ENCODE peak calls at places on chromosomes 1 and 21, in eight cellular contexts. U is transverse colon, Z is body of pancreas, N is tibial nerve, H is A549, R is endothelial cell of umbilical vein, E is sigmoid colon, Q is lower leg skin. G is an unnamed sample.

GRCh38 chr1:155134322-155134721 is 1.3 kb upstream of the SLC50A1 start:
- DNase-seq in U (no peak), Z (no peak), N (no peak), H (no peak), R (peak), E (no peak), Q (no peak), G (no peak)

GRCh38 chr1:51019811-51020210 is 49.8 kb downstream of the CDKN2C start:
- DNase-seq in U (no peak), Z (no peak), N (no peak), H (no peak), R (no peak), E (no peak), Q (no peak), G (no peak)

GRCh38 chr1:223885614-223886013 is 39.9 kb upstream of the TP53BP2 start:
- DNase-seq in U (no peak), Z (no peak), N (no peak), H (no peak), R (no peak), E (no peak), Q (no peak), G (no peak)

GRCh38 chr1:15004396-15004795 is 149.2 kb upstream of the TMEM51 start:
- DNase-seq in U (no peak), Z (no peak), N (no peak), H (no peak), R (no peak), E (no peak), Q (no peak), G (no peak)

GRCh38 chr1:236512019-236512418 is 11.8 kb upstream of the LGALS8 start:
- DNase-seq in U (no peak), Z (no peak), N (no peak), H (no peak), R (no peak), E (no peak), Q (no peak), G (no peak)

GRCh38 chr1:110478241-110478640 is 27.3 kb downstream of the PROK1 start:
- DNase-seq in U (no peak), Z (no peak), N (no peak), H (no peak), R (no peak), E (no peak), Q (no peak), G (no peak)

GRCh38 chr21:45856940-45857339 is 124.6 kb upstream of the COL6A1 start:
- DNase-seq in U (no peak), Z (no peak), N (no peak), H (no peak), R (no peak), E (no peak), Q (no peak), G (no peak)

GRCh38 chr1:93442276-93442675 is 5.6 kb upstream of the FNBP1L start:
- DNase-seq in U (peak), Z (peak), N (no peak), H (no peak), R (no peak), E (no peak), Q (no peak), G (no peak)

GRCh38 chr1:81340258-81340657 is 460.5 kb upstream of the ADGRL2 start:
- DNase-seq in U (no peak), Z (no peak), N (peak), H (no peak), R (peak), E (no peak), Q (peak), G (no peak)

GRCh38 chr1:61618193-61618592 is 106.7 kb downstream of the TM2D1 start:
- DNase-seq in U (no peak), Z (no peak), N (no peak), H (no peak), R (no peak), E (no peak), Q (no peak), G (no peak)

GRCh38 chr1:207654320-207654719 is 9.4 kb downstream of the CR1L start:
- DNase-seq in U (no peak), Z (no peak), N (no peak), H (no peak), R (peak), E (no peak), Q (no peak), G (no peak)

GRCh38 chr21:42827588-42827987 is 51.8 kb downstream of the WDR4 start:
- DNase-seq in U (no peak), Z (no peak), N (no peak), H (no peak), R (no peak), E (no peak), Q (no peak), G (no peak)

GRCh38 chr1:201719812-201720521 is 109.0 kb upstream of the IPO9 start:
- DNase-seq in U (peak), Z (no peak), N (peak), H (no peak), R (peak), E (peak), Q (peak), G (peak)

GRCh38 chr1:8018492-8019228 is 7.4 kb downstream of the ERRFI1 start:
- DNase-seq in U (no peak), Z (no peak), N (no peak), H (no peak), R (no peak), E (no peak), Q (no peak), G (no peak)

GRCh38 chr1:230066466-230067404 is at the start of gene GALNT2:
- DNase-seq in U (peak), Z (peak), N (peak), H (peak), R (peak), E (peak), Q (peak), G (peak)

GRCh38 chr1:48776400-48777218 is at the start of gene BEND5:
- DNase-seq in U (peak), Z (peak), N (peak), H (no peak), R (no peak), E (peak), Q (peak), G (no peak)

GRCh38 chr1:171434717-171435346 is 50.5 kb upstream of the PRRC2C start:
- DNase-seq in U (no peak), Z (no peak), N (peak), H (peak), R (peak), E (peak), Q (peak), G (no peak)

GRCh38 chr1:7704214-7705047 is 66.7 kb upstream of the VAMP3 start:
- DNase-seq in U (peak), Z (peak), N (peak), H (peak), R (peak), E (peak), Q (peak), G (no peak)

GRCh38 chr1:12617511-12617900 is 504 bp downstream of the DHRS3 start:
- DNase-seq in U (peak), Z (peak), N (no peak), H (no peak), R (no peak), E (no peak), Q (no peak), G (no peak)

GRCh38 chr1:94807742-94808491 is 12.2 kb upstream of the SLC44A3 start:
- DNase-seq in U (peak), Z (no peak), N (no peak), H (no peak), R (peak), E (no peak), Q (no peak), G (no peak)

GRCh38 chr1:117205368-117205767 is 5.4 kb downstream of the VTCN1 start:
- DNase-seq in U (no peak), Z (no peak), N (no peak), H (no peak), R (no peak), E (no peak), Q (no peak), G (no peak)

GRCh38 chr1:153805929-153806750 is 30.9 kb downstream of the SLC27A3 start:
- DNase-seq in U (no peak), Z (no peak), N (no peak), H (no peak), R (no peak), E (no peak), Q (no peak), G (no peak)

GRCh38 chr1:42186172-42186571 is 21.6 kb upstream of the GUCA2A start:
- DNase-seq in U (no peak), Z (no peak), N (no peak), H (no peak), R (peak), E (no peak), Q (no peak), G (no peak)

GRCh38 chr1:44144962-44145756 is 3.7 kb upstream of the KLF18 start:
- DNase-seq in U (no peak), Z (no peak), N (no peak), H (no peak), R (no peak), E (no peak), Q (no peak), G (no peak)

GRCh38 chr21:46069719-46070279 is 28.1 kb upstream of the COL6A2 start:
- DNase-seq in U (no peak), Z (no peak), N (no peak), H (no peak), R (no peak), E (no peak), Q (no peak), G (peak)

DNA sequence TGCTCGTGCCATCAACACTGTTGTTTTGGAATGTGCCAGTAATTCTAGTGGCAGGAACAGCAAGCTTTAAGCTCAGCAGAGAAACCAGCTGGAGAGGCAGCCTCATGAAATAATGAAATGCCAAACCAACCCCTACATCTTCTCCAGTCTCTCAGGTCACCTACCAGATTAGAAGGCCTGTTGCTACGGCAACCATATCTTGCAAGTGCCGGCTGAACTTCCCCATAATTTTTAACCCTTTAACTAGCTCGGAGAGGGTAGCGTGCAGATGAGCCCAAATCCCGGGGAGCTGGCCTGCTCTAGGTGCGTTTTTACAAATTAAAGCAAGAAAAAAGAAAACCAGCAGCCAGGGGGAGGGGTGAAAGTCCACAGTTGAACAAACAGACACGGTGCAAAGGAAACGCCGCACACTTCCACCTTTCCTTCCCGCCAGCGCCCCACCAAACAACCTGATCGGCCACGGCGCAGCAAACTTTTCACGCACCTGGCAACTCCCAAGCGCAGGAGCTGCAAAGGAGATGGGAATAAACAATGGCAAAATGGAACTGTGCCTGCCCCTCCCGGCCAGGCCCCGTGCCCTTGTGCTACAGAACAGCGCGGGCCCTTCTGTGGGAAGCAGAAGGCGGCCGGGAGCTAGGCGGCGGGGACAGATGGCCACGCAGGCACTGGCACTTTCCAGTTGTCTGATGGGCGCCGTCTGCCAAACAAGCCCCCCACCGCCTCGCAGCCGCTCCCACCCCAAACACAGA is 50.1 kb downstream of the SSBP3 start:
- DNase-seq in U (peak), Z (peak), N (no peak), H (no peak), R (no peak), E (no peak), Q (no peak), G (no peak)
- H3K4me3 ChIP-seq in U (no peak), Z (no peak), N (no peak), H (no peak), R (no peak), E (no peak), Q (no peak), G (no peak)

GRCh38 chr1:156291226-156292061 is 4.0 kb downstream of the GLMP start:
- DNase-seq in U (peak), Z (peak), N (peak), H (peak), R (peak), E (peak), Q (peak), G (no peak)
- TF ChIP-seq POLR2A in U (peak), Z (peak), N (peak), H (peak), R (peak), E (peak), Q (no peak), G (peak)

DNA sequence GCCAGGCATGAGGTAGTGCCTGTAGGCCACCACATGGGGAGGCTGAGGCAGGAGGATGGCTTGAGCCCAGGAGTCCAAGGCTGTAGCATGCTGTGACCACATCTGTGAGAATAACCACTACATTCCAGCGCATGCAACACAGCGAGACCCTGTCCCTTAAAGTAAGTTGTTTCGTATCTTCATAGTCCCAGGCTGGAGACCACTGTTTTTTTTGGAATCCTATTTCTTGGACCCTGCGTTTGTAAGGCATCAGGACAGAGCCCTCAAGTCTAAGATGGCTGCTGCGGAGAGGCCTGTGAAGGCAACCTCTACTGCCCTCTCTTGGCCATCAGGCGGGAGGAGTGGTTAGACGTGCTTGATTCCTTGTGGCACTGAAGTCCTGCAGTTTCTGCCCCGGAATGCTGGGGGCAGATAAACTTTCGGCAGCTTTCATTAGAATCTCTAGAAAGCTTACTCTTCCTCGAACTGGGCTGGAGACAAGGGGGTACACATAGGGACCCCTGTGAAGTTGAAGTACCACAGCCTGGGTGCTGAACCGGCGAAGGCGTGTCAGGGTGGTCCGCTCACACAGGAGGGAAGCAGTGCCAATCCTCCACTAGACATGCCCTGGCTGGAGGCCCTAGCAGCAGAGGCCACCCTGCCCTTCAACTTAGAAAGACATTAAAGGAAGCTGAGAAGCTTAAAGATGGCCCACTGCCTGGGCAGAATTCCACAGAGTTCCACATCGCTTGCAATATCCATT is 36.6 kb downstream of the RABIF start:
- DNase-seq in U (peak), Z (peak), N (no peak), H (peak), R (peak), E (no peak), Q (no peak), G (no peak)
- TF ChIP-seq CTCF in U (peak), Z (peak), N (peak), H (peak), R (peak), E (no peak), Q (no peak), G (no peak)

DNA sequence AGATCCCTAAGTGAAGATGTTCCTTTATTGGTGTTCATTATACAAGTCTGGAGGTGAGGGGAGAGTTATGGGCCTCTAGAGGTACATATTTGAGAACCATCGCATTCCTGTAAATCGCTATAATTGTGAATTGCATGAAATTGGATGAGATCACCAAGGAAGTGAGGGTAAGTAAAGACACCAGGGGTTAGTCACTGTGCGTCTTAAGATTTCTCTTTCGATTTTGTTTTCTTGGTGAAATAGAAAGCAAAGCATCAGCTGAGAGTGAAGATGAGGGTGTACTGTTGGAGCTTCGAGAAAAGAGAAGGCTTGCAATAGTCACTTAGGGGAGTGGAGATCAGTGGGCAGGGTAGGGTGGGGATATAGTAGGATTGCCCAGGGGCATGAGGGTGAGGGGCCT is 82.1 kb downstream of the RAVER2 start:
- DNase-seq in U (no peak), Z (no peak), N (no peak), H (no peak), R (no peak), E (no peak), Q (no peak), G (no peak)
- H3K4me3 ChIP-seq in U (no peak), Z (no peak), N (no peak), H (no peak), R (no peak), E (no peak), Q (no peak), G (no peak)

DNA sequence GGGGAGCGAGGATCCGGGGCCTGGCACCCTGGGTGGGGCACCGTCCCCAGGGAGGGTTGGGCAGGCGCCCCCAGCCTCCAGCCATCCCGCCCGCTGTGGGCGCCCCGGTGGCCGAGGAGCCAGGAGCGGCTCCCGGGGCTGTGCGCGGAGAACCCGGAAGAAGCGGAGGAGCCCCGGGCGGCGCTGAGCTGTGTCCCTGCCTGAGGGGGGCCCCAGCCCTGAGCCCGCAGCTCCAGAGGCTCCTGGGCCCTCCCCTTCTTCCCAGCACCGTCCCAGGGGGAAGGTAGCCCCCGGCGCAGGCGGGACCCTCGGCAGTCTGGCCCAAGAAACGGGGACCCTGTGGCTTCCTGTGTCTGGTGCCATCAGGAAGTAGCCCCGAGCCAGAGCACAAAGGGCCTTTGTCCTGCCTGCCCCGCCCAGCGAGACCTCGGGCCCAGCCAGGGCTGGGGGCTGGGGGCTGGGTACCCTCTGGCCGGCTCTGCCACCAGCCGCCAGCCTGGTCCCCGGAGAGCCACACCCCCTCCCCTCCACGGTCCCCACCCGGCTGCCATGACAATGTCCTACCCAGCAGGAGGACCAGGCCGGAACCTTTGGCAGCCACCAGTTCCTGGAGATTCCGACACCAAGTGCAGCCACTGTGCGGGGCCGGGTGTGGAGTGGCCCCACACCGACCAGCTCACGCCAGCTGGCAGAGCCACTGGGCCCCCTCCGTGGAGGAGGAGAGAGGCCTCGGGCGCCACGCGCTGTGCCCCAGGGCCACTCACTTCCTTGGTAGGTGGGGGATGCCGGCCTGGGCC is 15.6 kb upstream of the TTLL10 start:
- DNase-seq in U (peak), Z (peak), N (no peak), H (no peak), R (peak), E (peak), Q (no peak), G (no peak)
- TF ChIP-seq POLR2A in U (no peak), Z (peak), N (no peak), H (no peak), R (peak), E (no peak), Q (no peak), G (no peak)

DNA sequence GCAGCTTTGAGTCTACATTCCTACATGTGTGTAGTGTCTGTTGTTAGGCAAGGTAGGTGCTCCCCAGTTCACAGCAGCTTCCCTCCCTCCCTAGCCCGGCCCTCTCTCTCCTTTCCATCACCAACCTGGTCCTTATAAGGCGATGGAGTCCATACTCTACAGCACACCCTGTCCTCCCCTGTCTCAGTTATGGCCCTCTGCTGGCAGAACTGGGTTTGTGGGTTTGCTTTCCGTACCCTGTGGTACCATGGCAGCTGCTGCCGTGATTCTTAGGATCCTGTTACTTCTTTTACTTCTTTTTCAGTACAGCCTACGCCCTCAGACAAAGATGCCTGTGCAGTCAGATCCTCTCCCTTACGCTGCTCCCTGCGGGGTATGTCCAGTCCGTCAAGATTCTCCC is 31.7 kb downstream of the AK5 start:
- DNase-seq in U (no peak), Z (peak), N (no peak), H (peak), R (peak), E (no peak), Q (no peak), G (no peak)
- TF ChIP-seq CTCF in U (no peak), Z (peak), N (no peak), H (peak), R (peak), E (no peak), Q (no peak), G (no peak)

G was measured in vagina.